ENCODE peak calls at places on chromosome 13, in six cellular contexts. Y is fibroblast of lung, O is A673, W is HCT116, K is keratinocyte, G is neural progenitor cell. Q is an unnamed sample. For H3K9me3, the result is how much of the 10 kb centered on the place peaks cover.

GRCh38 chr13:88339271-88339741 is 668.1 kb downstream of the SLITRK5 start:
- DNase-seq in Y (no peak), O (no peak), W (no peak), K (no peak), G (no peak), Q (no peak)

GRCh38 chr13:39370554-39370953 is 232.4 kb downstream of the LHFPL6 start:
- DNase-seq in Y (no peak), O (peak), W (no peak), K (peak), G (no peak), Q (no peak)

GRCh38 chr13:34931572-34931971 is 10.5 kb upstream of the NBEA start:
- DNase-seq in Y (no peak), O (no peak), W (peak), K (no peak), G (no peak), Q (no peak)

GRCh38 chr13:104357174-104357573 is 1291.0 kb upstream of the SLC10A2 start:
- DNase-seq in Y (no peak), O (no peak), W (no peak), K (no peak), G (peak), Q (no peak)

GRCh38 chr13:100100115-100100879 is 11.4 kb downstream of the PCCA start:
- DNase-seq in Y (peak), O (peak), W (no peak), K (no peak), G (no peak), Q (no peak)

GRCh38 chr13:98826156-98826555 is 73.7 kb upstream of the SLC15A1 start:
- DNase-seq in Y (no peak), O (no peak), W (no peak), K (no peak), G (peak), Q (no peak)

GRCh38 chr13:99978781-99979452 is 2.7 kb upstream of the ZIC2 start:
- DNase-seq in Y (no peak), O (no peak), W (no peak), K (no peak), G (peak), Q (no peak)

GRCh38 chr13:26022538-26023292 is 29.1 kb downstream of the SHISA2 start:
- DNase-seq in Y (peak), O (peak), W (no peak), K (no peak), G (no peak), Q (no peak)

GRCh38 chr13:73819711-73820110 is 314.5 kb downstream of the KLF12 start:
- DNase-seq in Y (no peak), O (no peak), W (no peak), K (no peak), G (no peak), Q (no peak)

GRCh38 chr13:25231537-25231936 is 55.8 kb downstream of the MTMR6 start:
- DNase-seq in Y (no peak), O (no peak), W (no peak), K (no peak), G (no peak), Q (no peak)

GRCh38 chr13:99496322-99497142 is 4.7 kb upstream of the TM9SF2 start:
- DNase-seq in Y (peak), O (peak), W (peak), K (no peak), G (no peak), Q (no peak)

GRCh38 chr13:113955235-113955634 is 18.6 kb downstream of the C13orf46 start:
- DNase-seq in Y (no peak), O (no peak), W (no peak), K (no peak), G (no peak), Q (no peak)

GRCh38 chr13:104006625-104007061 is 940.4 kb upstream of the SLC10A2 start:
- DNase-seq in Y (peak), O (no peak), W (no peak), K (no peak), G (no peak), Q (no peak)

GRCh38 chr13:76856141-76856571 is 30.0 kb downstream of the KCTD12 start:
- DNase-seq in Y (peak), O (peak), W (no peak), K (peak), G (no peak), Q (no peak)

GRCh38 chr13:20446900-20447299 is 78.8 kb downstream of the CRYL1 start:
- DNase-seq in Y (no peak), O (no peak), W (no peak), K (no peak), G (no peak), Q (no peak)

GRCh38 chr13:26721251-26721939 is 39.2 kb downstream of the GPR12 start:
- DNase-seq in Y (no peak), O (no peak), W (no peak), K (no peak), G (no peak), Q (no peak)

GRCh38 chr13:87498681-87499080 is 172.5 kb upstream of the SLITRK5 start:
- DNase-seq in Y (peak), O (peak), W (no peak), K (no peak), G (peak), Q (peak)

DNA sequence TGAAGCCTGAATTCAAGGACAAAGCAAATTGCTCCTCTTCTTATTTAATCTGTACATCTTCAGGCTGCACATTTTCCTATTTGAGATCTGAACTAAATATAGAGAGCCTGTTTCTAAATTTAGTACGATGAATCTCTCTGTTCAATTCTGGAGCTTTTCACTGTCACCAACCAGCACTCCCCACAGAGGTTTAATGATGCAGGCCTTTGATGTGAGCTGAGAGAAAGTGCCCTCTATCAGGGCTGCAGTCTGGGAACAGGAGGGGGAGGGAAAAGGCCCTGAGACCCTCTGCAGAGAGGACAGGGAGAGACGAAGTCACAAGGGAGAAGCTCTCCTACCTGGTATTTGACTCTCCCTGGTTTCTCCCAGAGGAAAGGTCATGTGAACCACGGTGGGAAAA is 206.8 kb upstream of the SOX1 start:
- DNase-seq in Y (no peak), O (no peak), W (no peak), K (no peak), G (no peak), Q (no peak)
- H3K9me3 ChIP-seq in Y (under half), O (under half), W (under half), K (under half), G (under half), Q (under half)

GRCh38 chr13:22825186-22825585 is 355.6 kb upstream of the SGCG start:
- DNase-seq in Y (no peak), O (no peak), W (no peak), K (no peak), G (no peak), Q (no peak)

DNA sequence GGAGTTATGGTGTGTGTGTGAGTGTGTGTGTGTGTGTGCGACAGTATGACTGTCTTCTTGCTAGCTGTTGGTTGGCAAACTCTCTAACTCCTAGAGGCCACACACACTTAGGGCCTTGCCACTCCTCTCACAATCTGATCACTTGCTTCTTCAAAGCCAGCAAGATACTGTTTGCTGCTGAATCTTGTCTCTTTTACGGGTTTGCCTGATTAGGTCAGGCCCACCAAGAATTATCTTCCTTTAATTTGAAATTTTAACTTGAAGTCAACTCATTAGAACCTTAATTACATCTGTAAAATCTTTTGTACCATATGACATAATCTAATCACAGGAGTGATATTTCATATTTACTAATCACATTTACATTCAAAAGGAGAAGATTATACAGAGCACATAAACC is 359.2 kb upstream of the SGCG start:
- DNase-seq in Y (no peak), O (no peak), W (no peak), K (no peak), G (no peak), Q (no peak)
- TF ChIP-seq EZH2 in Y (no peak), O (no peak), W (no peak), K (no peak), G (no peak), Q (no peak)

GRCh38 chr13:30870049-30870884 is 35.8 kb upstream of the MEDAG start:
- DNase-seq in Y (peak), O (peak), W (peak), K (peak), G (peak), Q (peak)
- H3K27ac ChIP-seq in Y (peak), O (peak), W (no peak), K (no peak), G (no peak), Q (peak)

GRCh38 chr13:50924025-50924424 is 14.4 kb downstream of the RNASEH2B start:
- DNase-seq in Y (no peak), O (no peak), W (no peak), K (no peak), G (no peak), Q (no peak)
- H3K9me3 ChIP-seq in Y (under half), O (under half), W (under half), K (under half), G (under half), Q (under half)

DNA sequence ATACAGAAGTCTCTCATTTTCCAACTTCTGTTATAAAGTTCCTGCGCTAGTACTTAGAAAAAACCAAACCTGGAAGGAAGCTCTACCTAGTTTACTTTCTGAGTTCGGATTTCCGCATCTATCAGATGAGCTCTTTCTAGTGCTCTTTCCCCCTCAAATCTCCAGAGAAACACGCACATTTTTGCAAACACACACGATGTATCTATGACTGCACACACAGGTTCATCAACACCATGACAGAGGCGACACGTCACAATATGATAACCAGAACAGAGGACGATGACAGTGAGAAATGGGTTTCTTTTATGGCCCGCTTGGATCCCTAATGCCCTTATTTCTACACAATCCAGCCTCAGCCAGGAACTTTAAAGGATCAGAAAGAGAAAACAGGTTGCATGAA is 612 bp upstream of the LRRC63 start:
- DNase-seq in Y (no peak), O (peak), W (no peak), K (no peak), G (no peak), Q (no peak)
- TF ChIP-seq EZH2 in Y (no peak), O (no peak), W (no peak), K (no peak), G (no peak), Q (no peak)

GRCh38 chr13:46676378-46676725 is 120.6 kb downstream of the ESD start:
- DNase-seq in Y (no peak), O (no peak), W (no peak), K (no peak), G (no peak), Q (no peak)

GRCh38 chr13:46675016-46675415 is 121.9 kb downstream of the ESD start:
- DNase-seq in Y (peak), O (no peak), W (no peak), K (no peak), G (no peak), Q (no peak)

GRCh38 chr13:46682015-46682414 is 114.9 kb downstream of the ESD start:
- DNase-seq in Y (no peak), O (no peak), W (no peak), K (no peak), G (no peak), Q (no peak)

GRCh38 chr13:46683879-46684278 is 113.1 kb downstream of the ESD start:
- DNase-seq in Y (peak), O (no peak), W (no peak), K (no peak), G (no peak), Q (no peak)

GRCh38 chr13:46679369-46680180 is 117.4 kb downstream of the ESD start:
- DNase-seq in Y (peak), O (peak), W (no peak), K (no peak), G (peak), Q (no peak)
- H3K27ac ChIP-seq in Y (peak), O (peak), W (no peak), K (no peak), G (peak), Q (no peak)